ENCODE peak calls at places on chromosomes 11 and 22, in four cellular contexts. D, O, Z and V are unnamed samples.

GRCh38 chr11:73311394-73311869 is 3.4 kb downstream of the ARHGEF17 start:
- DNase-seq in D (no peak), Z (no peak), O (no peak), V (no peak)

GRCh38 chr22:47366026-47366767 is 603.7 kb downstream of the TBC1D22A start:
- DNase-seq in D (no peak), Z (no peak), O (no peak), V (no peak)

GRCh38 chr22:40076702-40077645 is 82.2 kb downstream of the FAM83F start:
- DNase-seq in Z (no peak), O (no peak), D (no peak), V (no peak)

GRCh38 chr22:46748948-46749681 is 11.1 kb upstream of the CERK start:
- DNase-seq in Z (peak), D (no peak), O (no peak), V (no peak)

GRCh38 chr11:106697058-106697457 is 321.2 kb downstream of the GUCY1A2 start:
- DNase-seq in O (no peak), D (no peak), Z (no peak), V (no peak)

GRCh38 chr22:43060213-43060612 is 29.0 kb downstream of the TTLL1 start:
- DNase-seq in O (peak), D (no peak), Z (no peak), V (no peak)

GRCh38 chr22:26464312-26464711 is 19.3 kb downstream of the HPS4 start:
- DNase-seq in O (no peak), Z (no peak), D (peak), V (no peak)

GRCh38 chr22:47294222-47294532 is 531.7 kb downstream of the TBC1D22A start:
- DNase-seq in O (no peak), Z (no peak), D (no peak), V (no peak)

GRCh38 chr11:118321386-118322082 is 17.0 kb downstream of the CD3E start:
- DNase-seq in D (no peak), Z (no peak), O (no peak), V (no peak)

GRCh38 chr22:22446527-22446926 is 62.0 kb downstream of the ZNF280B start:
- DNase-seq in O (no peak), D (no peak), Z (no peak), V (no peak)

GRCh38 chr11:94504689-94505293 is 7.5 kb upstream of the C11orf97 start:
- DNase-seq in D (no peak), Z (no peak), O (peak), V (peak)

GRCh38 chr22:18028817-18029527 is 4.6 kb upstream of the MICAL3 start:
- DNase-seq in O (no peak), Z (no peak), D (no peak), V (no peak)

GRCh38 chr11:82089426-82089825 is 644.2 kb downstream of the FAM181B start:
- DNase-seq in D (no peak), Z (no peak), O (no peak), V (no peak)

GRCh38 chr11:100808904-100809491 is 121.9 kb downstream of the ARHGAP42 start:
- DNase-seq in D (no peak), O (no peak), Z (no peak), V (no peak)

GRCh38 chr22:37696657-37697539 is at the start of gene TRIOBP:
- DNase-seq in O (peak), D (peak), Z (peak), V (peak)

GRCh38 chr11:11510939-11511338 is 110.9 kb downstream of the GALNT18 start:
- DNase-seq in D (no peak), O (peak), Z (no peak), V (peak)

GRCh38 chr11:2325719-2326118 is 23.9 kb downstream of the TSPAN32 start:
- DNase-seq in O (no peak), Z (no peak), D (no peak), V (no peak)